ENCODE peak calls at places on chromosomes 7 and 10, in nine cellular contexts. V, N, F, Z, R, H, P, S and C are unnamed samples.

GRCh38 chr7:100396421-100396982 is 23.2 kb downstream of the PILRA start:
- DNase-seq in V (no peak), N (no peak), F (no peak), Z (no peak), R (no peak), H (no peak), P (peak), S (no peak), C (no peak)

GRCh38 chr7:45358277-45358676 is 200.7 kb downstream of the RAMP3 start:
- DNase-seq in V (no peak), N (no peak), F (no peak), Z (no peak), R (no peak), H (no peak), P (no peak), S (no peak), C (no peak)

GRCh38 chr10:65793738-65794425 is 1132.0 kb upstream of the LRRTM3 start:
- DNase-seq in V (no peak), N (no peak), F (peak), Z (no peak), R (no peak), H (no peak), P (no peak), S (no peak), C (no peak)

GRCh38 chr7:20190588-20190987 is 26.6 kb downstream of the MACC1 start:
- DNase-seq in V (no peak), N (no peak), F (no peak), Z (no peak), R (no peak), H (no peak), P (no peak), S (no peak), C (no peak)

GRCh38 chr7:86598311-86598710 is 45.4 kb upstream of the GRM3 start:
- DNase-seq in V (peak), N (no peak), F (no peak), Z (peak), R (no peak), H (no peak), P (peak), S (no peak), C (no peak)

GRCh38 chr10:120651000-120651399 is 194.0 kb downstream of the PLPP4 start:
- DNase-seq in V (no peak), N (no peak), F (no peak), Z (no peak), R (no peak), H (no peak), P (no peak), S (no peak), C (no peak)

GRCh38 chr10:31739146-31739545 is 189.5 kb downstream of the ARHGAP12 start:
- DNase-seq in V (no peak), N (no peak), F (no peak), Z (no peak), R (no peak), H (no peak), P (no peak), S (no peak), C (no peak)

GRCh38 chr10:42864575-42864974 is 82.0 kb downstream of the BMS1 start:
- DNase-seq in V (peak), N (no peak), F (no peak), Z (no peak), R (no peak), H (no peak), P (no peak), S (no peak), C (no peak)

GRCh38 chr7:129784437-129784782 is 168.3 kb downstream of the UBE2H start:
- DNase-seq in V (peak), N (no peak), F (no peak), Z (no peak), R (no peak), H (no peak), P (no peak), S (no peak), C (no peak)

GRCh38 chr10:50385610-50386009 is 134.3 kb upstream of the ASAH2 start:
- DNase-seq in V (no peak), N (peak), F (no peak), Z (no peak), R (no peak), H (peak), P (no peak), S (peak), C (no peak)

GRCh38 chr7:40584667-40585433 is 450.0 kb downstream of the SUGCT start:
- DNase-seq in V (no peak), N (no peak), F (no peak), Z (no peak), R (no peak), H (no peak), P (no peak), S (peak), C (no peak)

GRCh38 chr7:93558705-93559614 is 15.6 kb downstream of the CALCR start:
- DNase-seq in V (no peak), N (no peak), F (no peak), Z (no peak), R (no peak), H (no peak), P (no peak), S (peak), C (no peak)

GRCh38 chr10:75395171-75395954 is 6.2 kb downstream of the ZNF503 start:
- DNase-seq in V (peak), N (peak), F (peak), Z (peak), R (no peak), H (no peak), P (no peak), S (peak), C (no peak)

GRCh38 chr7:27453702-27454405 is 208.8 kb downstream of the HIBADH start:
- DNase-seq in V (no peak), N (no peak), F (no peak), Z (peak), R (no peak), H (no peak), P (no peak), S (no peak), C (no peak)

GRCh38 chr7:127393370-127394058 is 1.0 kb upstream of the ZNF800 start:
- DNase-seq in V (peak), N (no peak), F (no peak), Z (no peak), R (no peak), H (no peak), P (no peak), S (no peak), C (no peak)

GRCh38 chr10:641149-642010 is 48.1 kb downstream of the DIP2C start:
- DNase-seq in V (no peak), N (no peak), F (no peak), Z (no peak), R (no peak), H (no peak), P (no peak), S (no peak), C (no peak)

GRCh38 chr7:79436378-79436777 is 17.1 kb downstream of the MAGI2 start:
- DNase-seq in V (no peak), N (no peak), F (no peak), Z (no peak), R (no peak), H (no peak), P (no peak), S (no peak), C (no peak)

GRCh38 chr10:43039629-43040481 is 37.0 kb upstream of the RET start:
- DNase-seq in V (no peak), N (no peak), F (peak), Z (no peak), R (no peak), H (peak), P (no peak), S (no peak), C (no peak)

GRCh38 chr10:111360260-111360925 is 283.6 kb downstream of the ADRA2A start:
- DNase-seq in V (peak), N (peak), F (peak), Z (peak), R (no peak), H (peak), P (peak), S (no peak), C (no peak)

GRCh38 chr10:116594525-116595035 is 3.8 kb downstream of the PNLIPRP1 start:
- DNase-seq in V (no peak), N (no peak), F (no peak), Z (no peak), R (no peak), H (no peak), P (no peak), S (no peak), C (no peak)

GRCh38 chr10:116598326-116598725 is 7.6 kb downstream of the PNLIPRP1 start:
- DNase-seq in V (no peak), N (no peak), F (no peak), Z (no peak), R (no peak), H (no peak), P (no peak), S (no peak), C (no peak)

GRCh38 chr10:116599991-116600390 is 9.2 kb downstream of the PNLIPRP1 start:
- DNase-seq in V (no peak), N (no peak), F (no peak), Z (no peak), R (no peak), H (no peak), P (no peak), S (no peak), C (no peak)

GRCh38 chr10:116596062-116596461 is 5.3 kb downstream of the PNLIPRP1 start:
- DNase-seq in V (no peak), N (no peak), F (no peak), Z (no peak), R (no peak), H (no peak), P (no peak), S (no peak), C (no peak)

GRCh38 chr10:116597543-116597942 is 6.8 kb downstream of the PNLIPRP1 start:
- DNase-seq in V (no peak), N (no peak), F (no peak), Z (no peak), R (no peak), H (no peak), P (no peak), S (no peak), C (no peak)
- TF ChIP-seq CTCF in V (no peak), N (no peak), F (no peak), Z (no peak), R (no peak), H (no peak), P (no peak), S (no peak), C (no peak)

DNA sequence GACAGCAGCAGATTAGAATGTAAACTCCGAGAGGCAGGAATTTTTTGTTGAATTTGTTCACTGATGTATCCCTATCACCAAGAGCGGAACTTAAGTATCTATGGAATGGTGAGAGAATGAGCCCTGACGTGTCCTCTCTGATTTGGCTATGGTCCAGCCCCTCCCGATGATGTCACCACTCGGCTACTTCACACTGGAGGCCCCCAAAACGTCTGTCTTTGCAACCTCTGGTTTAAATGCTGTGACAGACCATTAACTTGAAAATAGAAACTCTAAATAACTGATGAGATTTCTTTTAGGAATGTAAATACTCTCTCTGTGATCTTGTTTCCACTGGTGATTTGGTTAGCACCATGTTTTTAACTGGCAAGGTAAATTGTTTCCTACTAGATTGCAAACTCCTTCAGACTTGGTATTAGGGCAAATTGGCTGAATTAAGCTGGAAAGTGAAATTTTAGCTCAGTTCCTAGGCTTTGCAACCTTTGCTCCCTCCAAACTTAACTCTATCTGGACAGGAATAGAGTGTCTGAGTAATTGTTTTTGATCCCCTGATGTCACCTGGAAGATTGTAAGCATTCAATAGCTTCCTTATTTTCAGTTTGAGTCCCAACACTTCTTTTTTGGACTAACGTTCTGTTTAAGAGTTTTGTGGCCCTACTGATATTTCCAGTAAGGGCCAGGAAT is 19.1 kb downstream of the SLC16A12 start:
- DNase-seq in V (no peak), N (peak), F (no peak), Z (peak), R (no peak), H (peak), P (no peak), S (no peak), C (peak)
- H3K4me3 ChIP-seq in V (no peak), N (no peak), F (no peak), Z (no peak), R (no peak), H (no peak), P (no peak), S (no peak), C (no peak)

DNA sequence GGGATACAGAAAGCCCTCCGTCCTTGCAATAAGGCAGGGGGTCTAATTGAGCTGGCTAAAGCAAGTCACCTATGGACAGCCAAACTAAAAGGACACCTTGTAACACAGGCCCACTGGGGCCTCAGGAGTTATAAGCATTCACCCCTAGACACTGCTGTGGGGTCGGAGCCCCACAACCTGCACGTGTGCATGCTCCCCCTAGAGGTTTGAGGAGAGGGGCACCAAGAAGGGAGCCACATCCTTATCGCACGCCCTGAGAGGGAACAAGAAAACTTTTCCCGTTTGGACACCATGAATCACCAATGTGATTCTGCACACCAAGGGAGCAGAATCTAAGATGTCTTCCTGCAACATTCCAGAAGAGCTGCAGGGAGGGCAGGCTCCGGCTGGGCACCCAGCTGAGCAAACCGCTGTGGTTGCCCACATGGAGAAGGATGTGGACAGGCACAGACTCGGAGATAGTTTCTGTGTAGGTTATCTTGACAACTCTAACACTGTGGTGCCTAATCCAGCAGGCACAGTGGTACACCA is 17.7 kb upstream of the TARP start:
- DNase-seq in V (no peak), N (no peak), F (no peak), Z (no peak), R (no peak), H (no peak), P (no peak), S (no peak), C (no peak)
- TF ChIP-seq CTCF in V (peak), N (no peak), F (no peak), Z (no peak), R (no peak), H (no peak), P (no peak), S (no peak), C (peak)

DNA sequence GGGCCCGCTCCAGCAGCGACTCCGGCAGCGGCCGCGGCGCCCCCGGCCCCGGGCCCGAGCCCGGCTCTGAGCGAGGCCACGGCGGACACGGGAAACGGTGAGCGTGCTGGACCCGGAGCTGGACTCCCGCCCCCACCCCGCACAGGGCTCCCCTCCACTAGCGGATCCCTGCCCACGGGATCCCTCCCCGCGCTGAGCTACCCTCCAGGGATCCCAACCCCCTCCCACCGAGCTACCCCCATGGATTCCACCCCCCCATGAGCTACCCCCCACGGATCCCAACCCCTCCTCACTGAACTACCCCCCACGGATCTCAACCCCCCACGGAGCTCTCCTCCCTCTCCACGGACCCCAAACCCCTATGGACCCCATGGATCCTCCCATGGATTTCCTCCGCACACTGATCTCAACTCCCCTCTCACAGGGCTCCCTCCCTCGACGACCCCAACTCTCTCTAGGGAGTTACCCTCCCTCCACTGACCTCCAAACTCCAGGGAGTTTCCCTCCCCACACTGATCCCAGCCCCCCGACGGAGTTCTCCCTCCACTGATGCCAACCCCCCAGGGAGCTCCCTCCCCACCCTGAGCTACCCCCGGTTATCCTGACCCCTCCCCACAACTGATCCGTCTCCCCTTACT is 20.6 kb upstream of the HSPB1 start:
- DNase-seq in V (no peak), N (no peak), F (no peak), Z (no peak), R (no peak), H (no peak), P (no peak), S (no peak), C (no peak)
- H3K4me3 ChIP-seq in V (peak), N (peak), F (peak), Z (peak), R (peak), H (peak), P (no peak), S (no peak), C (no peak)

GRCh38 chr7:104192434-104192833 is 15.4 kb downstream of the ORC5 start:
- DNase-seq in V (no peak), N (no peak), F (no peak), Z (no peak), R (no peak), H (no peak), P (no peak), S (no peak), C (no peak)

GRCh38 chr7:104198673-104199278 is 9.0 kb downstream of the ORC5 start:
- DNase-seq in V (no peak), N (no peak), F (no peak), Z (no peak), R (no peak), H (no peak), P (no peak), S (no peak), C (no peak)

DNA sequence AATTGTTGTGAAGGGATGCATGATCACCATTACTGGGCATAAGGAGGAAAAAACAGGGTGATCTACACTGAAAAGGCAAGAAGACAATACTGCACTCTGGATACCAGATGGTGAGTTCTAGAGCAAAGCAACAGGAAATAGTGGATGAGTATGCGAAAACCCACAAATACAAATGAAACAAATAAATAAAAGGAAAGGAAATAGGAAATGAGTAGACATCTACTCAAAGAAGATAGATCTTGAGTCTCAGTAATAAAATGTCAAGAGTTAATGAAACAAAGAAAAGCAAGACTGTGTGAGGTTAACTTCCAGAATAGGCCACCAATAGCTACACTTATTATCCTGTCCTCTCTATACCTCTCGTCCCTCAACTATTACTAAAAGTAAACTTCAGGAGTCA is 11.7 kb downstream of the ORC5 start:
- DNase-seq in V (no peak), N (no peak), F (no peak), Z (no peak), R (no peak), H (no peak), P (no peak), S (no peak), C (peak)
- TF ChIP-seq CTCF in V (no peak), N (no peak), F (no peak), Z (no peak), R (no peak), H (no peak), P (no peak), S (no peak), C (no peak)

GRCh38 chr10:71270301-71270777 is 48.7 kb upstream of the SLC29A3 start:
- DNase-seq in V (peak), N (no peak), F (peak), Z (peak), R (no peak), H (peak), P (peak), S (no peak), C (peak)
- H3K4me3 ChIP-seq in V (no peak), N (no peak), F (no peak), Z (no peak), R (no peak), H (no peak), P (no peak), S (no peak), C (no peak)

GRCh38 chr7:158646766-158647474 is 57.7 kb downstream of the NCAPG2 start:
- DNase-seq in V (peak), N (no peak), F (no peak), Z (no peak), R (no peak), H (no peak), P (peak), S (no peak), C (no peak)
- TF ChIP-seq CTCF in V (peak), N (no peak), F (no peak), Z (peak), R (no peak), H (no peak), P (peak), S (peak), C (peak)

GRCh38 chr7:28957822-28958234 is 302 bp downstream of the TRIL start:
- DNase-seq in V (peak), N (no peak), F (no peak), Z (peak), R (no peak), H (no peak), P (no peak), S (no peak), C (no peak)
- H3K4me3 ChIP-seq in V (peak), N (peak), F (peak), Z (peak), R (peak), H (peak), P (no peak), S (no peak), C (peak)

DNA sequence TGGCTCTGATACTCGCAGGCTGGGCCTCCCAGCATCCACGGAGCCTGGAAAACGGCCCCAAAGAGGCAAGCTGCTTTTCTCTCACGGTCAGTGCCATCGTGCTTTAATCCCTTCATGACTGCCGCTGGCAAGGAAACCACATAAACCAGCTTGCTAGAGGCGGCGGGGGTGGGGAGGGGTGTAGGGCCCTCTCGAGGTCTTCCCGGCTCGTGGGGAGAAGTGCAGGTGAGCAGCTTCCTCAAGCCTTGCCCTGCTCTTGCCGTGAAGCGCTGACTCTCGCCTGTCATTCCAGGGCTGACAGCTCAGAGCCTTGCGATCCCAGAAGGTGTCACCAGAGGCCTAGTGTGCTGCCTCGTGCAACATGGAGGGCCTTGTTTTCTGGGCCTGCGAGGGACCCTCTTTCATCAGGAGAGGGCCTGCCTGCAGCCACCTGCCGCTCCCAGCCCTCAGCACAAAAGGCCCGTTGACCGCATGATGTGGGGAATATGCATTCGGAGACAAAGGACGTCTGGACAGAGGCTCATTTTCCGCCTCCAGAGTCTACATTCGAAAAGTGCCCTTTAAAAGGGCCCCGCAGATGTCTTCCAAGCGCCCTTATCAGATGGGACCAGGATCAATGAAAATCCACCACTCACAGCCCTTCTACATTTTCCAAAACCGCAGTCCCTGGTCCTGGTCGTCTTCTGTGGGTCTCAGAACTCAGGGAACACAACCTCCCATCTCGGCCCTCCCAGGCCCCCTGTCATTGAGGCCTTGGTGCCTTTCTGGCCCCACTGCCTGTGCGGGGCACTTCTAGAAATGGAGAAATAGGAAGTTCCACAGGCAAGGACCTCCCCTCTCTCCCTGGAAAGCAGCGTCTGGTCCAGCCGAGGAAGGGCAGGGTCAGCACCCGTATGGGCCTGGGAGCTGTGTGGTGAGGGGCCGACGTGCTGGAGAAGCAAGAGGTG is 58.7 kb downstream of the ZRANB1 start:
- DNase-seq in V (peak), N (peak), F (peak), Z (no peak), R (no peak), H (peak), P (no peak), S (no peak), C (no peak)
- TF ChIP-seq CTCF in V (peak), N (no peak), F (no peak), Z (peak), R (no peak), H (no peak), P (no peak), S (no peak), C (no peak)